ENCODE peak calls at places on chromosomes 16 and 17, in ten cellular contexts. One of them, this sample, is unnamed.
A peak's percentile ranks its signal among the peaks of the same experiment; 100 is the strongest.

GRCh38 chr16:84115919-84116719 is 623 bp downstream of the MBTPS1 start:
- DNase-seq in aorta: no peak
- DNase-seq in GM06990: no peak
- DNase-seq in BE2C: no peak
- DNase-seq in AG09309: no peak
- DNase-seq in Daoy: peak; percentile 32
- DNase-seq in non-pigmented ciliary epithelial cell: no peak
- DNase-seq in CD8-positive, alpha-beta memory T cell: no peak
- DNase-seq in K562: no peak
- DNase-seq in HTR-8/SVneo: peak; percentile 34
- DNase-seq in this sample: no peak

GRCh38 chr16:2894231-2894630 is 11.2 kb downstream of the FLYWCH2 start:
- DNase-seq in aorta: no peak
- DNase-seq in GM06990: no peak
- DNase-seq in BE2C: no peak
- DNase-seq in AG09309: no peak
- DNase-seq in Daoy: no peak
- DNase-seq in non-pigmented ciliary epithelial cell: no peak
- DNase-seq in CD8-positive, alpha-beta memory T cell: no peak
- DNase-seq in K562: no peak
- DNase-seq in HTR-8/SVneo: no peak
- DNase-seq in this sample: peak; percentile 24

GRCh38 chr17:48335858-48336500 is 94.0 kb downstream of the SKAP1 start:
- DNase-seq in aorta: no peak
- DNase-seq in GM06990: no peak
- DNase-seq in BE2C: no peak
- DNase-seq in AG09309: no peak
- DNase-seq in Daoy: peak; percentile 10
- DNase-seq in non-pigmented ciliary epithelial cell: peak; percentile 15
- DNase-seq in CD8-positive, alpha-beta memory T cell: peak; percentile 61
- DNase-seq in K562: peak; percentile 14
- DNase-seq in HTR-8/SVneo: peak; percentile 48
- DNase-seq in this sample: peak; percentile 64

GRCh38 chr16:19963306-19963705 is 78.7 kb upstream of the GPRC5B start:
- DNase-seq in aorta: no peak
- DNase-seq in GM06990: no peak
- DNase-seq in BE2C: no peak
- DNase-seq in AG09309: no peak
- DNase-seq in Daoy: peak; percentile 15
- DNase-seq in non-pigmented ciliary epithelial cell: no peak
- DNase-seq in CD8-positive, alpha-beta memory T cell: no peak
- DNase-seq in K562: no peak
- DNase-seq in HTR-8/SVneo: no peak
- DNase-seq in this sample: no peak

GRCh38 chr16:361872-362701 is 8.3 kb downstream of the MRPL28 start:
- DNase-seq in aorta: peak; percentile 87
- DNase-seq in GM06990: peak; percentile 66
- DNase-seq in BE2C: peak; percentile 90
- DNase-seq in AG09309: peak; percentile 20
- DNase-seq in Daoy: peak; percentile 86
- DNase-seq in non-pigmented ciliary epithelial cell: no peak
- DNase-seq in CD8-positive, alpha-beta memory T cell: peak; percentile 67
- DNase-seq in K562: peak; percentile 48
- DNase-seq in HTR-8/SVneo: peak; percentile 70
- DNase-seq in this sample: peak; percentile 92

GRCh38 chr17:79160980-79161621 is 86.5 kb downstream of the ENGASE start:
- DNase-seq in aorta: no peak
- DNase-seq in GM06990: no peak
- DNase-seq in BE2C: no peak
- DNase-seq in AG09309: no peak
- DNase-seq in Daoy: peak; percentile 71
- DNase-seq in non-pigmented ciliary epithelial cell: no peak
- DNase-seq in CD8-positive, alpha-beta memory T cell: peak; percentile 14
- DNase-seq in K562: peak; percentile 28
- DNase-seq in HTR-8/SVneo: no peak
- DNase-seq in this sample: peak; percentile 43

GRCh38 chr17:2780931-2781454 is 15.2 kb upstream of the RAP1GAP2 start:
- DNase-seq in aorta: no peak
- DNase-seq in GM06990: no peak
- DNase-seq in BE2C: no peak
- DNase-seq in AG09309: no peak
- DNase-seq in Daoy: no peak
- DNase-seq in non-pigmented ciliary epithelial cell: no peak
- DNase-seq in CD8-positive, alpha-beta memory T cell: no peak
- DNase-seq in K562: no peak
- DNase-seq in HTR-8/SVneo: no peak
- DNase-seq in this sample: no peak

GRCh38 chr16:11507991-11508390 is 78.7 kb downstream of the LITAF start:
- DNase-seq in aorta: no peak
- DNase-seq in GM06990: no peak
- DNase-seq in BE2C: no peak
- DNase-seq in AG09309: no peak
- DNase-seq in Daoy: no peak
- DNase-seq in non-pigmented ciliary epithelial cell: no peak
- DNase-seq in CD8-positive, alpha-beta memory T cell: no peak
- DNase-seq in K562: no peak
- DNase-seq in HTR-8/SVneo: no peak
- DNase-seq in this sample: no peak

GRCh38 chr17:14427914-14428639 is 127.2 kb downstream of the HS3ST3B1 start:
- DNase-seq in aorta: no peak
- DNase-seq in GM06990: no peak
- DNase-seq in BE2C: no peak
- DNase-seq in AG09309: no peak
- DNase-seq in Daoy: no peak
- DNase-seq in non-pigmented ciliary epithelial cell: no peak
- DNase-seq in CD8-positive, alpha-beta memory T cell: peak; percentile 73
- DNase-seq in K562: no peak
- DNase-seq in HTR-8/SVneo: no peak
- DNase-seq in this sample: no peak

GRCh38 chr17:36545093-36545464 is 360 bp downstream of the GGNBP2 start:
- DNase-seq in aorta: no peak
- DNase-seq in GM06990: no peak
- DNase-seq in BE2C: no peak
- DNase-seq in AG09309: no peak
- DNase-seq in Daoy: no peak
- DNase-seq in non-pigmented ciliary epithelial cell: no peak
- DNase-seq in CD8-positive, alpha-beta memory T cell: no peak
- DNase-seq in K562: no peak
- DNase-seq in HTR-8/SVneo: peak; percentile 69
- DNase-seq in this sample: no peak

GRCh38 chr17:3535253-3535995 is 22.2 kb downstream of the TRPV3 start:
- DNase-seq in aorta: peak; percentile 88
- DNase-seq in GM06990: peak; percentile 84
- DNase-seq in BE2C: peak; percentile 25
- DNase-seq in AG09309: no peak
- DNase-seq in Daoy: peak; percentile 90
- DNase-seq in non-pigmented ciliary epithelial cell: peak; percentile 15
- DNase-seq in CD8-positive, alpha-beta memory T cell: peak; percentile 54
- DNase-seq in K562: peak; percentile 47
- DNase-seq in HTR-8/SVneo: no peak
- DNase-seq in this sample: peak; percentile 91

GRCh38 chr17:55571095-55571494 is 59.8 kb upstream of the SMIM36 start:
- DNase-seq in aorta: no peak
- DNase-seq in GM06990: no peak
- DNase-seq in BE2C: no peak
- DNase-seq in AG09309: no peak
- DNase-seq in Daoy: no peak
- DNase-seq in non-pigmented ciliary epithelial cell: no peak
- DNase-seq in CD8-positive, alpha-beta memory T cell: no peak
- DNase-seq in K562: no peak
- DNase-seq in HTR-8/SVneo: no peak
- DNase-seq in this sample: no peak

This sample was measured in GM23338.